ENCODE peak calls at places on chromosomes 4 and X, in six cellular contexts. O is foreskin fibroblast, D is breast epithelium, K is endothelial cell, N is thoracic aorta, T is BE2C. W is an unnamed sample.

GRCh38 chr4:11152684-11153083 is 276.0 kb downstream of the HS3ST1 start:
- DNase-seq in O (no peak), D (no peak), K (no peak), N (no peak), T (no peak), W (no peak)

GRCh38 chrX:40571600-40571999 is 9.2 kb upstream of the ATP6AP2 start:
- DNase-seq in O (no peak), D (no peak), K (no peak), N (no peak), T (no peak), W (no peak)

GRCh38 chr4:121690001-121690400 is 6.8 kb downstream of the ANXA5 start:
- DNase-seq in O (peak; percentile 41), D (no peak), K (no peak), N (no peak), T (no peak), W (peak; percentile 59)

GRCh38 chrX:40201486-40201885 is 103.7 kb upstream of the BCOR start:
- DNase-seq in O (no peak), D (no peak), K (no peak), N (no peak), T (no peak), W (no peak)

GRCh38 chr4:122364700-122365404 is 14.0 kb upstream of the ADAD1 start:
- DNase-seq in O (no peak), D (no peak), K (no peak), N (no peak), T (no peak), W (no peak)

GRCh38 chr4:16238304-16238703 is 12.0 kb upstream of the TAPT1 start:
- DNase-seq in O (no peak), D (no peak), K (no peak), N (no peak), T (no peak), W (no peak)

GRCh38 chrX:30887721-30888120 is 1.3 kb downstream of the TAB3 start:
- DNase-seq in O (no peak), D (no peak), K (no peak), N (no peak), T (no peak), W (no peak)

GRCh38 chr4:120049732-120050494 is 16.7 kb downstream of the MAD2L1 start:
- DNase-seq in O (peak; percentile 85), D (peak; percentile 74), K (peak; percentile 88), N (peak; percentile 81), T (peak; percentile 76), W (peak; percentile 87)

GRCh38 chr4:1209821-1210220 is 37.4 kb upstream of the SPON2 start:
- DNase-seq in O (peak; percentile 77), D (no peak), K (no peak), N (no peak), T (peak; percentile 37), W (no peak)

GRCh38 chr4:20761826-20762225 is 61.6 kb downstream of the PACRGL start:
- DNase-seq in O (no peak), D (no peak), K (no peak), N (no peak), T (no peak), W (no peak)

GRCh38 chr4:169345207-169345788 is 74.5 kb upstream of the SH3RF1 start:
- DNase-seq in O (peak; percentile 99), D (no peak), K (no peak), N (no peak), T (no peak), W (peak; percentile 71)

DNA sequence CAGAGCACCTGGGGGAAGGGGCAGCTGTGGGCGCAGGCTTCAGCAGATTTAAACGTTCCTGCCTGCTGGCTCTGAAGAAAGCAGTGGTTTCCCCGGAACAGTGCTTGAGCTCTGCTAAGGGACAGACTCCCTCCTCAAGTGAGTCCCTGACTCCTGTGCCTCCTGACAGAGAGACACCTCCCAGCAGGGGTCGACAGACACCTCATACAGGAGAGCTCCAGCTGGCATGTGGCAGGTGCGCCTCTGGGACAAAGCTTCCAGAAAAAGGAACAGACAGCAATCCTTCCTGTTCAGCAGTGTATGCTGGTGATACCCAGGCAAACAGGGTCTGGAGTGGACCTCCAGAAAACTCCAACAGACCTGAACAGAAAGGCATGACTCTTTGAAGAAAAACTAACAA is 68.1 kb downstream of the ZC4H2 start:
- DNase-seq in O (no peak), D (no peak), K (no peak), N (no peak), T (no peak), W (no peak)
- TF ChIP-seq CTCF in O (no peak), D (no peak), K (no peak), N (no peak), T (no peak), W (no peak)

DNA sequence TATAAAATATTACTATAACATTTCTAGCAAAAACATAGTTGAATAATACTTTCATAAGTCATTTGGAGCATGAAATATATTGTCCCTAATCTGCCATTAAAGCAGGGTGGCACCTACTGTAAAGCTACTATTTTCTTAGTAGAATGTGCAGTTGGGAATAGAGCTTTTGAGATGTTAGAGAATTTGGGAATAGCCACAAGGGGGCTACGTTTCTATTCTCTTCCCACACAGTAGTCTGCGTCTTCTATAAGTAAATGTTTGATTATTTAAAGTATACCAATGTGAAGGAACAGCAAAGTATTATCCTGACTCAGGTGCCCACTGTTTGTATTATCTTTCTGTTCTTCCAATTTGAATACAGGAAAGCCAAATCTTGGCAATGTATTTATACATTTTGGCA is 323.2 kb upstream of the GIMD1 start:
- DNase-seq in O (no peak), D (no peak), K (no peak), N (no peak), T (no peak), W (no peak)
- TF ChIP-seq CTCF in O (peak; percentile 13), D (no peak), K (peak; percentile 40), N (no peak), T (peak; percentile 32), W (peak; percentile 70)

GRCh38 chr4:127967141-127967775 is 2.1 kb downstream of the ABHD18 start:
- DNase-seq in O (no peak), D (no peak), K (no peak), N (no peak), T (no peak), W (no peak)

GRCh38 chr4:127965062-127965802 is at the start of the genes ABHD18 and MFSD8:
- DNase-seq in O (peak; percentile 99), D (peak; percentile 98), K (peak; percentile 98), N (peak; percentile 96), T (peak; percentile 99), W (peak; percentile 99)

GRCh38 chr4:127965803-127966175 is 583 bp downstream of the ABHD18 start:
- DNase-seq in O (no peak), D (peak; percentile 40), K (no peak), N (no peak), T (peak; percentile 57), W (peak; percentile 8)

DNA sequence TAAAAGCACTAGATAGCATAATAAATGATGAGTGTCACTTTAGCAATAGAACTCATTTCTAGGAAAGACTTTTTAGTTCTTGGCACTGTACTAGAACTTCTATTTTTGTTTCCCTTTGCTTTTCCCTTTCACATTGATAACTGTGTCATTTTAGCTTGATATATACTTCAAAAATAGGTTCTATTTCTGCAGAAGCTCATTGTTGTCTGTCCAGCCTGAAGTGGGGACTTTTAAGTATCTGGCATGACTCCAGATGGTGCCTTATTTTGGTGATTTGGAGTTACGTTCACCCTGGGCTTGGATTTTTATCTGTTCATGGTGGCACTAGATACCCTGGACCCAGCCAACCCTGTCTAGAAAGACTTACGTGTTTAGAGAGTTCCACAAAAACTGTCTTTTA is 3.4 kb downstream of the ABHD18 start:
- DNase-seq in O (no peak), D (no peak), K (no peak), N (no peak), T (no peak), W (no peak)
- TF ChIP-seq CTCF in O (no peak), D (no peak), K (no peak), N (no peak), T (no peak), W (no peak)

GRCh38 chrX:153953342-153953830 is 8.9 kb upstream of the RENBP start:
- DNase-seq in O (peak; percentile 37), D (peak; percentile 65), K (peak; percentile 77), N (peak; percentile 14), T (peak; percentile 79), W (peak; percentile 17)
- TF ChIP-seq CTCF in O (peak; percentile 78), D (peak; percentile 97), K (peak; percentile 87), N (peak; percentile 93), T (peak; percentile 83), W (peak; percentile 92)

GRCh38 chr4:98476891-98477290 is 181.5 kb downstream of the TSPAN5 start:
- DNase-seq in O (no peak), D (no peak), K (no peak), N (no peak), T (no peak), W (no peak)
- TF ChIP-seq CTCF in O (no peak), D (no peak), K (no peak), N (no peak), T (no peak), W (no peak)

W was measured in HFFc6.